ENCODE peak calls at places on chromosomes 16 and 17, in four cellular contexts. M is stomach, K is amniotic stem cell, A is GM23248. L is an unnamed sample.

GRCh38 chr17:2981325-2981724 is 82.1 kb downstream of the OR1D5 start:
- DNase-seq in M (no peak), K (no peak), A (no peak), L (no peak)

GRCh38 chr16:27701381-27701780 is 151.4 kb downstream of the KATNIP start:
- DNase-seq in M (no peak), K (no peak), A (no peak), L (no peak)

GRCh38 chr16:82628741-82629140 is 2.0 kb downstream of the CDH13 start:
- DNase-seq in M (no peak), K (no peak), A (no peak), L (no peak)

GRCh38 chr17:846901-847777 is 65.0 kb downstream of the MRM3 start:
- DNase-seq in M (no peak), K (no peak), A (peak), L (no peak)

GRCh38 chr16:69116911-69117310 is 11.5 kb downstream of the HAS3 start:
- DNase-seq in M (peak), K (no peak), A (no peak), L (no peak)

GRCh38 chr17:28747046-28747691 is 3.4 kb downstream of the TRAF4 start:
- DNase-seq in M (peak), K (no peak), A (no peak), L (no peak)

GRCh38 chr17:48873696-48874443 is 18.7 kb upstream of the ATP5MC1 start:
- DNase-seq in M (no peak), K (no peak), A (no peak), L (no peak)

GRCh38 chr16:17949713-17950112 is 386.8 kb downstream of the NPIPA8 start:
- DNase-seq in M (no peak), K (no peak), A (no peak), L (no peak)

GRCh38 chr17:78780852-78781338 is 1.2 kb downstream of the CYTH1 start:
- DNase-seq in M (no peak), K (no peak), A (peak), L (no peak)

GRCh38 chr17:28466001-28466400 is 7.4 kb upstream of the SLC13A2 start:
- DNase-seq in M (no peak), K (no peak), A (no peak), L (no peak)

GRCh38 chr17:42101513-42102292 is 3.4 kb upstream of the ZNF385C start:
- DNase-seq in M (peak), K (peak), A (peak), L (peak)

GRCh38 chr17:75846701-75847594 is 2.7 kb upstream of the UNC13D start:
- DNase-seq in M (no peak), K (no peak), A (no peak), L (no peak)

GRCh38 chr16:21159281-21159951 is 942 bp downstream of the LDAF1 start:
- DNase-seq in M (peak), K (no peak), A (peak), L (no peak)

GRCh38 chr17:83119987-83120864 is 40.8 kb downstream of the METRNL start:
- DNase-seq in M (no peak), K (no peak), A (no peak), L (no peak)

GRCh38 chr16:76118344-76118743 is 158.9 kb upstream of the CNTNAP4 start:
- DNase-seq in M (no peak), K (no peak), A (no peak), L (no peak)

GRCh38 chr17:73986641-73987177 is 216.8 kb upstream of the RPL38 start:
- DNase-seq in M (no peak), K (no peak), A (no peak), L (no peak)

GRCh38 chr16:27326738-27327585 is 13.2 kb downstream of the IL4R start:
- DNase-seq in M (peak), K (peak), A (peak), L (no peak)

GRCh38 chr16:23384878-23385277 is 68.1 kb downstream of the COG7 start:
- DNase-seq in M (no peak), K (no peak), A (no peak), L (no peak)